ENCODE peak calls at places on chromosomes 16 and 17, in seven cellular contexts. O is K562, H is GM12878, A is HCT116, K is SK-N-SH, S is HepG2, N is H1. D is an unnamed sample.

GRCh38 chr16:89360760-89361435 is 129.5 kb downstream of the ANKRD11 start:
- DNase-seq in O (no peak), H (peak), A (no peak), K (no peak), S (no peak), N (no peak), D (no peak)

GRCh38 chr17:74635418-74635817 is 11.9 kb upstream of the CD300E start:
- DNase-seq in O (no peak), H (peak), A (no peak), K (no peak), S (no peak), N (no peak), D (no peak)

GRCh38 chr16:85998178-85998867 is 99.4 kb downstream of the IRF8 start:
- DNase-seq in O (no peak), H (no peak), A (no peak), K (no peak), S (no peak), N (no peak), D (no peak)

GRCh38 chr17:68679882-68680281 is 78.7 kb upstream of the FAM20A start:
- DNase-seq in O (no peak), H (no peak), A (no peak), K (no peak), S (no peak), N (no peak), D (no peak)

GRCh38 chr16:81645303-81645702 is 133.8 kb upstream of the PLCG2 start:
- DNase-seq in O (no peak), H (no peak), A (no peak), K (peak), S (no peak), N (no peak), D (no peak)

GRCh38 chr16:80743273-80743672 is 61.1 kb downstream of the CDYL2 start:
- DNase-seq in O (no peak), H (no peak), A (no peak), K (no peak), S (no peak), N (no peak), D (no peak)

GRCh38 chr16:66334856-66335255 is 31.6 kb upstream of the CDH5 start:
- DNase-seq in O (no peak), H (no peak), A (no peak), K (no peak), S (no peak), N (no peak), D (no peak)

GRCh38 chr17:8190506-8190905 is 526 bp upstream of the BORCS6 start:
- DNase-seq in O (no peak), H (no peak), A (no peak), K (no peak), S (no peak), N (no peak), D (no peak)

GRCh38 chr17:46738544-46738943 is 79.9 kb downstream of the WNT3 start:
- DNase-seq in O (no peak), H (no peak), A (no peak), K (no peak), S (no peak), N (no peak), D (no peak)

GRCh38 chr17:79019631-79020584 is 4.1 kb upstream of the C1QTNF1 start:
- DNase-seq in O (peak), H (no peak), A (peak), K (peak), S (peak), N (no peak), D (peak)

GRCh38 chr16:560221-560700 is at the start of gene PRR35:
- DNase-seq in O (peak), H (no peak), A (no peak), K (peak), S (no peak), N (no peak), D (no peak)

GRCh38 chr16:51967566-51967965 is 579.4 kb downstream of the TOX3 start:
- DNase-seq in O (no peak), H (no peak), A (no peak), K (no peak), S (no peak), N (no peak), D (no peak)

GRCh38 chr17:491086-492014 is 138.7 kb upstream of the RPH3AL start:
- DNase-seq in O (peak), H (no peak), A (no peak), K (peak), S (peak), N (peak), D (no peak)

GRCh38 chr16:49884033-49884707 is 28.3 kb upstream of the ZNF423 start:
- DNase-seq in O (peak), H (no peak), A (no peak), K (peak), S (peak), N (no peak), D (peak)

GRCh38 chr16:4358831-4359561 is 7.9 kb upstream of the PAM16 start:
- DNase-seq in O (peak), H (no peak), A (no peak), K (peak), S (peak), N (peak), D (peak)

GRCh38 chr17:29060475-29060874 is 17.5 kb downstream of the PIPOX start:
- DNase-seq in O (no peak), H (no peak), A (no peak), K (no peak), S (no peak), N (no peak), D (no peak)

GRCh38 chr17:29061036-29061435 is 18.1 kb downstream of the PIPOX start:
- DNase-seq in O (peak), H (no peak), A (no peak), K (peak), S (no peak), N (no peak), D (no peak)

GRCh38 chr17:29054835-29055234 is 11.9 kb downstream of the PIPOX start:
- DNase-seq in O (no peak), H (no peak), A (no peak), K (peak), S (no peak), N (no peak), D (no peak)

GRCh38 chr17:29062215-29062614 is 19.3 kb downstream of the PIPOX start:
- DNase-seq in O (no peak), H (no peak), A (no peak), K (no peak), S (no peak), N (no peak), D (no peak)

GRCh38 chr17:29059281-29059680 is 16.3 kb downstream of the PIPOX start:
- DNase-seq in O (no peak), H (no peak), A (no peak), K (no peak), S (peak), N (no peak), D (peak)
- TF ChIP-seq JUND in O (no peak), H (no peak), A (no peak), K (no peak), S (no peak), N (no peak), D (no peak)

DNA sequence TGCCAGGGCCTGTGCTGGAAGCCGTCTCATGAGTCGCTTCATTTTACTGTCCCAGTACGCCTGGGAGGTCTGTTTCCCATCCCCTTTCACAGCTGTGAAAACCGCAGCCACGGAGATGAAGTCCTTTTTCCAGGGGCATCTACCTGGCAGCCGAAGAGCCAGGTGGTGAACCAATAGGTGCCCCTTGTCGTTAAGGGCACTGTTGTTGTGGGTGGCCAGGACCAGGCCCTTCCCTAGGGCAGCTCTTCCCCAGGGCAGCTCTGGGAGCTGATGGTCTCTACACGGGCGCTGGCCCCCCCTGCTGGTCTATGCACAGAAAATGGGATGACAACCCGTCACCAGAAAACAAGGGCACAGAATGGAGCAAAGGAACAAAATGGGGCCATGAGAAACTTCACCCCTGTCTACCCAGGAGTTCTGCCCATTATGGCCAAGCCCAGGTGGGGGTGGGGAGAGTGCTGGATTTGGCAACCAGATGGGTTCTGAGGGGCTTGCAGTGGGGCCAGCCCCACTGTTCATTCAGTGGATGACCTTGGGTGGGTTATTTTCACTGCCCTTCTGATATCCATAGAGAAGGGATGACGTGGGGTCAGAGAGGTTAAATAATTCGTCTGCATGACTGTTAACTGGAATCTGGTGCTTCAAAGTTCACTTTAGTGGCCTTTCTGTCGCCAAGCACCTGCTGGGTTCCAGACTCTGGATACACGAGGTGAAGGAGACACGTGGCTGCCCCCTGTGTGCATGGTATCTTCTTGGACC is 11.5 kb downstream of the RMI2 start:
- DNase-seq in O (peak), H (no peak), A (no peak), K (peak), S (peak), N (peak), D (no peak)
- TF ChIP-seq JUND in O (no peak), H (no peak), A (no peak), K (no peak), S (peak), N (no peak), D (no peak)

GRCh38 chr16:58020628-58021521 is 4.7 kb upstream of the MMP15 start:
- DNase-seq in O (peak), H (no peak), A (no peak), K (peak), S (peak), N (peak), D (peak)
- TF ChIP-seq JUND in O (no peak), H (no peak), A (no peak), K (no peak), S (no peak), N (peak), D (no peak)

GRCh38 chr16:48720266-48720665 is 110.3 kb upstream of the N4BP1 start:
- DNase-seq in O (peak), H (no peak), A (no peak), K (no peak), S (peak), N (peak), D (peak)
- TF ChIP-seq JUND in O (no peak), H (no peak), A (no peak), K (no peak), S (no peak), N (no peak), D (no peak)

DNA sequence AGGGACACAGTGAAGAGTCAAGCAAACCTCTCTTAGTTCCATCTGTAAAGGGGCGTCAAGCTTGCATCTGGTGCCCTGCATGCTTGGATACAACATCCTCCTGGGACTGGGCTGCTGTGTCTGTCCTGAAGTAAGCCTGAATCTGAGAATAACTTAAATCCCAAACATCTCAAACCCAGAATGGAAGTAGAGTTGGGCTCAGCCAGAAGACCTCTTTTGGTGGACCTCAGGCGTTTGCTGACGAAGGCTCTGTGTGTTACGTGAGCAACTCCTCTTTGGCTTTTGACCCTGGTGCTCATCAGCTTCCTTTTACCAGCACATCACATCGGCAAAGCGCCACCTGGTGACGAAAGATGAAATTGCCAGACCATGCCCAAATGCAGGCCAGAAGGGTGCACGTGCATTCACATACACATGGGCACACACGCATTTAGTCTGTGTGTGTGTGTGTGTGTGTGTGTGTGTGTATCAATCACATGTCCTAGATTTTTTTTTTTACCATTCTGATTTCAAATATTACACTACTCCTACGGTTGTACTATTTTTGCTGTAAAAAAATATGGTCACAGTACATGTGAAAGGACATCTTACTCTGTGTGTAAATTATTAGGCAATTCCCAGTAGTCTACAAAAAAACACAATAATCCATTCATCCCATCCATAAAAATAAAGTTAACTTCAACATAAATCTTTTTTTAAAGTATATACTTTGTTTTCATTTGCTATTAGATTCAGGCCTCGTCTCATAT is 41.1 kb upstream of the FOXJ1 start:
- DNase-seq in O (peak), H (peak), A (peak), K (peak), S (peak), N (peak), D (peak)
- TF ChIP-seq JUND in O (peak), H (no peak), A (no peak), K (no peak), S (no peak), N (peak), D (no peak)

GRCh38 chr17:50053654-50053960 is 2.3 kb upstream of the ITGA3 start:
- DNase-seq in O (no peak), H (no peak), A (no peak), K (no peak), S (no peak), N (no peak), D (no peak)

GRCh38 chr17:50052822-50053653 is 2.9 kb upstream of the ITGA3 start:
- DNase-seq in O (no peak), H (no peak), A (no peak), K (peak), S (peak), N (no peak), D (peak)

GRCh38 chr17:50051606-50052005 is 4.3 kb upstream of the ITGA3 start:
- DNase-seq in O (no peak), H (no peak), A (no peak), K (no peak), S (no peak), N (no peak), D (no peak)

GRCh38 chr17:50051082-50051576 is 4.8 kb upstream of the ITGA3 start:
- DNase-seq in O (peak), H (no peak), A (peak), K (no peak), S (no peak), N (no peak), D (peak)

GRCh38 chr17:50052241-50052788 is 3.6 kb upstream of the ITGA3 start:
- DNase-seq in O (no peak), H (no peak), A (no peak), K (no peak), S (no peak), N (no peak), D (no peak)
- TF ChIP-seq JUND in O (no peak), H (no peak), A (no peak), K (no peak), S (no peak), N (no peak), D (no peak)

GRCh38 chr17:39081851-39082250 is 69.6 kb downstream of the PLXDC1 start:
- DNase-seq in O (no peak), H (no peak), A (no peak), K (no peak), S (no peak), N (no peak), D (no peak)

GRCh38 chr17:39084558-39084957 is 66.9 kb downstream of the PLXDC1 start:
- DNase-seq in O (no peak), H (no peak), A (no peak), K (peak), S (no peak), N (no peak), D (no peak)

GRCh38 chr17:39080416-39081179 is 70.8 kb downstream of the PLXDC1 start:
- DNase-seq in O (no peak), H (no peak), A (no peak), K (no peak), S (no peak), N (no peak), D (no peak)

GRCh38 chr17:39083270-39083669 is 68.2 kb downstream of the PLXDC1 start:
- DNase-seq in O (no peak), H (no peak), A (no peak), K (no peak), S (no peak), N (no peak), D (no peak)

DNA sequence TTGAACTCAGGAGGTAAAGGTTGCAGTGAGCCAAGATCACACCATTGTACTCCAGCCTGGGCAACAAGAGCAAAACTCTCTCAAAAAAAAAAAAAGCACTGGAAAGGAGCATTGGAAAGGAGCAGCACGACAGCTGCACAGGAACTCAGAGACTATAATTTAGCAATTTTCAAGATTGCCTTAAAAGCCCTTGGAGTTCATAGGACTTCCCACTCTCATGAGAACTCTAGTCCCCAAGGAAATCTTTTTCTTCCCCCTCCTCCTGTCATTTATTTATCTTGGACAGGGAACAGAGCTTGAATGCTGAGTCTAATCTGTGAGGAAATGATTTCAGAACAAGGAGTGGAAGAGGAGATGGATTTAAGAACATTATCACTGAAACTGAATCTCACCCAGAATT is 69.0 kb downstream of the PLXDC1 start:
- DNase-seq in O (no peak), H (no peak), A (no peak), K (no peak), S (no peak), N (no peak), D (no peak)
- TF ChIP-seq JUND in O (no peak), H (no peak), A (no peak), K (no peak), S (no peak), N (no peak), D (no peak)

GRCh38 chr16:84993926-84994325 is 17.4 kb downstream of the ZDHHC7 start:
- DNase-seq in O (no peak), H (no peak), A (no peak), K (no peak), S (no peak), N (no peak), D (no peak)
- TF ChIP-seq JUND in O (no peak), H (no peak), A (no peak), K (no peak), S (no peak), N (no peak), D (no peak)

GRCh38 chr16:56279132-56279531 is 87.8 kb downstream of the GNAO1 start:
- DNase-seq in O (peak), H (no peak), A (no peak), K (no peak), S (no peak), N (no peak), D (no peak)

GRCh38 chr16:56281256-56281805 is 90.0 kb downstream of the GNAO1 start:
- DNase-seq in O (peak), H (no peak), A (no peak), K (peak), S (peak), N (peak), D (no peak)

GRCh38 chr16:56278196-56278855 is 87.0 kb downstream of the GNAO1 start:
- DNase-seq in O (peak), H (no peak), A (no peak), K (no peak), S (no peak), N (no peak), D (no peak)

GRCh38 chr16:56282455-56282854 is 91.2 kb downstream of the GNAO1 start:
- DNase-seq in O (no peak), H (no peak), A (no peak), K (no peak), S (no peak), N (no peak), D (no peak)

GRCh38 chr16:56279914-56280313 is 88.6 kb downstream of the GNAO1 start:
- DNase-seq in O (no peak), H (no peak), A (no peak), K (no peak), S (no peak), N (no peak), D (no peak)
- TF ChIP-seq JUND in O (no peak), H (no peak), A (no peak), K (no peak), S (no peak), N (no peak), D (no peak)